ENCODE peak calls at places on chromosomes 1 and 21, in six cellular contexts. W, X, Q, A, L and Z are unnamed samples.

GRCh38 chr1:100187912-100188311 is 9.9 kb upstream of the LRRC39 start:
- DNase-seq in A (peak; percentile 62), L (no peak), X (peak; percentile 59), W (no peak), Q (peak; percentile 19), Z (no peak)

GRCh38 chr1:220956861-220957605 is 77.8 kb downstream of the HLX start:
- DNase-seq in Q (no peak), W (no peak), A (no peak), X (no peak), L (no peak), Z (no peak)

GRCh38 chr1:7320661-7321060 is 450.4 kb upstream of the VAMP3 start:
- DNase-seq in A (no peak), W (no peak), L (no peak), Q (no peak), X (no peak), Z (no peak)

GRCh38 chr21:18498428-18498827 is 94.8 kb upstream of the TMPRSS15 start:
- DNase-seq in A (no peak), X (no peak), L (no peak), W (no peak), Q (no peak), Z (no peak)

GRCh38 chr1:93774707-93775106 is 93.1 kb upstream of the BCAR3 start:
- DNase-seq in A (no peak), X (no peak), Q (no peak), W (no peak), L (no peak), Z (no peak)

GRCh38 chr1:202107321-202107761 is 15.4 kb upstream of the GPR37L1 start:
- DNase-seq in W (peak; percentile 83), A (no peak), L (no peak), X (peak; percentile 95), Q (peak; percentile 79), Z (no peak)

GRCh38 chr1:41769068-41769467 is 149.7 kb downstream of the HIVEP3 start:
- DNase-seq in X (no peak), A (no peak), Q (no peak), L (no peak), W (no peak), Z (no peak)

GRCh38 chr1:62637392-62638105 is 40.2 kb downstream of the ANGPTL3 start:
- DNase-seq in L (no peak), Q (no peak), W (no peak), X (no peak), A (no peak), Z (no peak)

GRCh38 chr1:98681812-98682211 is 20.3 kb downstream of the SNX7 start:
- DNase-seq in Q (no peak), W (no peak), X (no peak), A (no peak), L (no peak), Z (no peak)

GRCh38 chr1:156673387-156674121 is 3.7 kb downstream of the NES start:
- DNase-seq in W (no peak), Q (no peak), A (no peak), L (no peak), X (no peak), Z (no peak)
- TF ChIP-seq EP300 in W (no peak), Q (no peak), A (no peak), L (no peak), X (no peak), Z (no peak)

DNA sequence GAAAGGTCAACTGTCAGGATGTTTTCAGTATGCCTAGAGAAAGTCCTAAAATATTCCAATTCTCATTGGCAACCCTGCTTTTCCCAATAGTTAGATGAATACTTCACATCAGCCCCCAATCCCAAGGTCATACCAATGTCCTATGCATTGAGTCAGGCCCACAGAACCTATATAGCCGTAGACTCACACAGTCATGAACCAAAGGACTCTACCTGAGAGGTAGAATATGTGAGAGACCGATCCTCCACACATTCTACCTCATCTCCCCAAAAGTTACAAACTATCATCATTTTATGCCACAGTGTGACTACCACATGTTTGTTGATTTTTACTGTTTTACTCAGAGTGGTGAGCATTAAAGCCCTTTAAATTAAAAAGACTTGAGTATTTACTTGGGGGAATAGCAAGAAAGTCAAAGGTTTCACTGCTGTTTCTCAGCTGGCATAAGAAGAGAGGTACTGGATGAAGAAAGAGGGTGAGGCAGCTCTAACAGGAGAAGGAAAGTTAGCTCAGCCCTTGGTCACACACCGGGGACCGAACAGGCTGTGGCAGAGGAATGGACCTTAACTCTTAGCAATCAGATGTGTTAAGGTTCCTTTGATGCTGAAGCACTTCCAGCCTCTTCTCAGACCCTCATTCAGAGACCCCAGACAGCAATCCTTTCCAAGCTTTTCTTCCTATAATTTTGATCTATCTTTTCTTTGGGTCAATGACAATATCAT is 930 bp downstream of the CD48 start:
- DNase-seq in A (no peak), Q (no peak), X (no peak), L (no peak), W (no peak), Z (no peak)
- TF ChIP-seq POLR2A in A (no peak), Q (no peak), X (no peak), L (no peak), W (no peak), Z (no peak)

GRCh38 chr1:109954180-109954579 is 30.4 kb upstream of the AHCYL1 start:
- DNase-seq in X (no peak), A (no peak), L (no peak), W (no peak), Q (no peak), Z (no peak)

GRCh38 chr1:109960745-109961094 is 23.8 kb upstream of the AHCYL1 start:
- DNase-seq in W (no peak), X (no peak), Q (no peak), L (no peak), A (no peak), Z (no peak)

GRCh38 chr1:109959632-109959973 is 25.0 kb upstream of the AHCYL1 start:
- DNase-seq in W (no peak), Q (no peak), L (no peak), X (no peak), A (no peak), Z (no peak)

GRCh38 chr1:109963864-109964263 is 20.7 kb upstream of the AHCYL1 start:
- DNase-seq in W (no peak), L (no peak), X (no peak), Q (no peak), A (no peak), Z (no peak)

DNA sequence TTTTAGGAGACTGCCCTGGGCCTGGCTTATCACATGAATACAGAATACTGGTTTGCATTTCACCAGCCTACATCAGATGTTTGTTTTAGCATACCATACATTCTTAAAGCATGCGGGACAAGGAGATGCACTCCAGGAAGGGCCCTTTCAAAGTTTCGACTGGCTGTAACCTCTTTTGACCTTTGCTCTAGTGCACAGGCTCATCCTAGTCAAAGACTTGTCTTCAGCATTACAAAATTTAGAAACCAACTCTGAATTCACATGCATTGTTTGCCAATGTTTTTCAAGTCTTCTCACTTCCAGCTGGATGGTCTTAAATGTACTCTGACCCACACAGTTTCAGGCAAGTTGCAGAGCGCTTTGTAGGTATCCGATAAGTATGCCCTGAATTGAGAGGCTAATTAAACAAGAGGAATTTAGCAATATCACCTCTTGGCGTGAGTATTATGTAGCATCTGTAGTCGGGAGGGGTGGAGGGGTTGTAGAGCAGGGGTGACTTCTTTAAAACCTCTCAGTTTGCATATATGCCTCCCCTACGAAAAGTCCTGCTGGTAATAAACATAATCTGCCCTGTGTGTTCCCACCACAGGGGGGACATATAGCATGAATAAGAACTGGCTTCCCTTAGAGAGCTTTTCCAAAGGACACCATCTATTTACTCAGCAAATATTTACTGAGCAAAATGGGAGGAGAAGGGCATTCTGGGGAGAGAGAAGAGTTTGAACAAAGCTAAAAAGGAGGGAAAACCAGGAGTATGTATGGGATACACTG is 24.4 kb upstream of the AHCYL1 start:
- DNase-seq in W (no peak), A (no peak), Q (no peak), L (peak; percentile 87), X (no peak), Z (no peak)
- TF ChIP-seq EP300 in W (no peak), A (no peak), Q (no peak), L (peak; percentile 15), X (no peak), Z (no peak)

DNA sequence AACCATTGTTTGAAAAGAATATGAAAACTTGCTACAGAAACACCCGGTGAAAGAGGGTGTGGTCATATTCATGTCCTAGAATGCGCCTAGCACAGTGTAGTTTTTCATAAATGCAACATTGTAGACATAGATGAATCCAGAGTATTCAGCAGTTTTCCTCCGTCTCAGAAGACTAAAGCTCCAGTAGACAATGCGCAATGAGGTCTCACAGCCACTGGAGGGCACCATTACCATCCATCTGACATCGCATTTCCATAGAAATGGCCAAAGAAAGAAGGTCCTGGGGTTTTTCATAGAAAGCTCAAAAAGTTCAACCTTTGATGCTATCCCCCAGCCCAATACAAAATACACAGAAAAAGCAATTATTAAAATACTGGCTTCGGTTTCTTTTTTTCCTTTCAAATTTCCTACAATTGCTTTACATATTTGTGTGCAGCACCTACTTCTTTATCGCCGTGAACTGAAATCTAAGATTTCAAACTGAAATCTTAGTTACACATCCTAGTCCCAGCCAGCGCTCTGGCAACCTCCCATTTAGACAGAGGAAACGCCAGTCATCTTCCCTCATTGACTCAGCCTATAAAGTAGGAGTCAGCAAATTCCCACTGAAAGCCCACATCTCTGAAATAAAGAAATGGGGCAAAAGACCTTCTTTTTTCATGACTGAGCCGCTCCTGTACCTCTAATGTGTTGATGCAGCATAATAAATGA is 3.9 kb upstream of the CD58 start:
- DNase-seq in Q (peak; percentile 71), W (no peak), X (peak; percentile 74), A (peak; percentile 78), L (peak; percentile 65), Z (peak; percentile 60)
- TF ChIP-seq POLR2A in Q (no peak), W (no peak), X (no peak), A (no peak), L (no peak), Z (no peak)

GRCh38 chr1:226360106-226360746 is 47.7 kb downstream of the PARP1 start:
- DNase-seq in W (no peak), Q (no peak), A (no peak), L (no peak), X (no peak), Z (no peak)
- TF ChIP-seq EP300 in W (no peak), Q (no peak), A (no peak), L (no peak), X (no peak), Z (no peak)

DNA sequence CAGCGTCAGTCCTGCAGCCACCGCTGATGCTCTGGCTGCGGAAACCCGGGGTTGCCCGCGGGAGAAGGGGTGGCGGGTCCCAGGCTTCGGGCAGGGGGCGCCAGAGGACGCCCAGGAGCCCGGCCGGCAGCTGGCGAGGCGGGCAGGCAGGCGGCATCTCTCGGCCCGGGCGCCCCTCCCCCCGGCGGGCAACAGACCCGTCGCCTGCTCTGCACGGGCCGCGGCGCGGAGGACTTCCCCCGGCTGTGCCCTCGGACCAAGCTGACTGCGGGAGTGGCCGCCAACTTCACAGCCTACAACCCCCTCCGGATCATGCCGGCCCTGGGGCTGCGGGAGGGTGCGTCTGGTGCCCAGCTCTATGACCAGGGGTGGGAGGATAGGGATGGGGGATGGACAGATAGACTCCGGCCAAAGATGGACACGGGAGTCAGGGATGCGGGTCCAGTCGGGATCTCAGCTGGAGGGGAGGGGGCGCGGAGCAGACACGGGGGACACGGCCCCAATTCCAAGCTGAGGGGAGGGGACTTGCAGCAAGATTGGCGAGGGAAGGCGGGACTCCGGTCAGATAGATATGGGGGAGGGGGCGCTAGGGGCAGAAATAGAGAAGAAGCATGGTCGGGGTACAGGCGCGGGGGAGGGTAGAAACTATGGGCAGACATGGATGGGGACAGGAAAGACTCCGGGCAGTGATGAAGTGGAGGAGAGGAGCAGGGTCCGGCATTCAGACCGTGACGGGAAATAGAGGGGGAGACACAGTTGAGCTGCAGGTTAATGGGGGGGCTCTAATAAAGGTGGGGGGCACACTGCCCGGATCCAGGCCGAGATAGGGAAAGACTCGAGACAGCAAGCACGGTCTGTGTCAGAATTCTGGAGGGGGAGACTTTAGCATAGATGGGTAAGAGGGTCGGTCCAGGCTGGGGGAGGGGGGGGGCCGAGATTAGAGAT is 1.1 kb downstream of the ADGRB2 start:
- DNase-seq in A (no peak), L (peak; percentile 76), Q (peak; percentile 71), W (peak; percentile 93), X (peak; percentile 80), Z (no peak)
- TF ChIP-seq POLR2A in A (no peak), L (no peak), Q (no peak), W (no peak), X (no peak), Z (no peak)